ENCODE peak calls at places on chromosome 12, in ten cellular contexts. B is uterus; N is lung; R is thoracic aorta; Q is IMR-90; I is A549; K is heart right ventricle; V is MM.1S; P is heart left ventricle; X is CD4-positive, alpha-beta T cell. A is an unnamed sample.
A peak's percentile ranks its signal among the peaks of the same experiment; 100 is the strongest.

GRCh38 chr12:20596036-20596435 is 99.1 kb upstream of the SLCO1C1 start:
- DNase-seq in Q (no peak), V (no peak), B (no peak), N (no peak), R (no peak), I (no peak), X (no peak), K (no peak), P (no peak), A (no peak)

GRCh38 chr12:4388032-4388431 is 8.5 kb upstream of the FGF23 start:
- DNase-seq in B (no peak), I (no peak), X (no peak), Q (no peak), P (no peak), V (no peak), K (no peak), R (no peak), N (no peak), A (no peak)

GRCh38 chr12:25585021-25585523 is 32.0 kb upstream of the LMNTD1 start:
- DNase-seq in Q (peak; percentile 17), N (peak; percentile 42), B (peak; percentile 64), R (peak; percentile 8), P (peak; percentile 30), K (no peak), X (no peak), V (no peak), I (no peak), A (no peak)

GRCh38 chr12:120224304-120225199 is 23.6 kb upstream of the RPLP0 start:
- DNase-seq in R (no peak), N (peak; percentile 84), V (peak; percentile 38), I (no peak), P (peak; percentile 67), X (no peak), K (peak; percentile 52), Q (no peak), B (no peak), A (peak; percentile 85)

GRCh38 chr12:104303538-104304151 is at the start of gene EID3:
- DNase-seq in K (peak; percentile 93), Q (peak; percentile 73), I (peak; percentile 90), P (peak; percentile 93), X (peak; percentile 87), B (peak; percentile 86), N (peak; percentile 86), R (peak; percentile 57), V (no peak), A (peak; percentile 89)

GRCh38 chr12:106291342-106291741 is 11.2 kb upstream of the TCP11L2 start:
- DNase-seq in P (no peak), B (no peak), I (no peak), N (no peak), R (no peak), V (no peak), X (no peak), Q (no peak), K (no peak), A (no peak)

GRCh38 chr12:58313091-58313855 is 371.9 kb downstream of the ATP23 start:
- DNase-seq in Q (peak; percentile 88), B (no peak), K (no peak), P (no peak), X (no peak), I (no peak), V (no peak), R (no peak), N (no peak), A (no peak)

GRCh38 chr12:56590237-56590830 is 39.8 kb downstream of the BAZ2A start:
- DNase-seq in P (no peak), V (peak; percentile 34), B (no peak), N (no peak), X (no peak), Q (peak; percentile 17), I (peak; percentile 47), R (no peak), K (no peak), A (peak; percentile 29)

GRCh38 chr12:26808766-26809460 is 24.1 kb downstream of the ITPR2 start:
- DNase-seq in X (no peak), I (no peak), V (no peak), Q (no peak), N (no peak), R (no peak), P (no peak), K (no peak), B (no peak), A (no peak)

GRCh38 chr12:42918387-42918786 is 328.8 kb upstream of the PRICKLE1 start:
- DNase-seq in N (no peak), B (peak; percentile 27), V (no peak), I (no peak), K (no peak), X (no peak), Q (no peak), P (no peak), R (no peak), A (no peak)

GRCh38 chr12:43278268-43278832 is 273.7 kb downstream of the ADAMTS20 start:
- DNase-seq in K (no peak), V (peak; percentile 22), B (no peak), P (no peak), N (no peak), I (peak; percentile 19), R (no peak), Q (no peak), X (no peak), A (no peak)

GRCh38 chr12:68915055-68915454 is 17.9 kb downstream of the CPM start:
- DNase-seq in I (no peak), R (no peak), P (no peak), Q (peak; percentile 87), V (no peak), K (no peak), B (no peak), N (no peak), X (no peak), A (no peak)

GRCh38 chr12:57893460-57894353 is 47.2 kb upstream of the CTDSP2 start:
- DNase-seq in N (peak; percentile 84), I (no peak), X (no peak), K (peak; percentile 93), Q (peak; percentile 91), V (no peak), R (peak; percentile 74), B (peak; percentile 98), P (peak; percentile 96), A (peak; percentile 87)

GRCh38 chr12:3350432-3350831 is 140.6 kb upstream of the PRMT8 start:
- DNase-seq in K (no peak), I (no peak), V (no peak), Q (no peak), R (no peak), N (no peak), X (no peak), P (no peak), B (no peak), A (no peak)

GRCh38 chr12:130764475-130765185 is 48.5 kb upstream of the RIMBP2 start:
- DNase-seq in K (no peak), N (no peak), R (no peak), V (no peak), X (no peak), P (no peak), I (peak; percentile 76), Q (peak; percentile 33), B (no peak), A (no peak)

GRCh38 chr12:110647669-110648068 is 33.7 kb downstream of the TCTN1 start:
- DNase-seq in X (no peak), Q (no peak), P (no peak), R (no peak), I (no peak), N (no peak), B (no peak), V (peak; percentile 80), K (no peak), A (no peak)

GRCh38 chr12:56635539-56636117 is 5.5 kb upstream of the BAZ2A start:
- DNase-seq in X (no peak), R (no peak), I (peak; percentile 17), K (no peak), Q (no peak), V (peak; percentile 20), N (no peak), P (no peak), B (no peak), A (no peak)

GRCh38 chr12:53499261-53500118 is at the start of gene MAP3K12:
- DNase-seq in N (peak; percentile 64), B (peak; percentile 79), R (no peak), P (peak; percentile 78), Q (peak; percentile 47), X (peak; percentile 55), V (peak; percentile 56), K (peak; percentile 75), I (peak; percentile 72), A (peak; percentile 69)
- TF ChIP-seq CTCF in N (no peak), B (peak; percentile 10), R (peak; percentile 24), P (no peak), Q (no peak), X (no peak), V (no peak), K (no peak), I (peak; percentile 9), A (no peak)

DNA sequence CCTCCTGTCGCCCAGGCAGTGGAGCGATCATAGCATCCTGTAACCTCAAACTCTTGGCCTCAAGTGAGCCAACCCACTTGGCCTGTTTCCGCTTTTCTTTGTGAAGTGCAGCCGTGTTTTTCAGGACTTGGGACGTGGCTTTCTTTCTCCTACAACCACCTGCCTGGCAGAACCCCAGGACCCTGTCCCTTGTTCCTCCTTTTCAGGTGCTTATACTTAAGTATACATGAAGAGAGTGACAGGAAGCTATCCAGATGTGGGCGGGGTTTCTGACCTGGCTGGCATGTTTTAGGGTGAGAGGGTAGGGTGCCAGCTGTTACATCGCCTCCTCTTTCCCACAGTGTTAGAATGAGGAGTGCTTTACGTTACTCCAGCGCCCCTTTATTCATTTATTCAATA is 684 bp downstream of the ZNF140 start:
- DNase-seq in V (no peak), K (no peak), I (no peak), P (no peak), R (no peak), N (peak; percentile 31), B (peak; percentile 28), X (no peak), Q (no peak), A (no peak)
- H3K9me3 ChIP-seq in V (no peaks in the 10 kb centered on the region), K (peaks cover 53% of the 10 kb centered on the region), I (peaks cover 90% of the 10 kb centered on the region), P (peaks cover 58% of the 10 kb centered on the region), R (peaks cover 79% of the 10 kb centered on the region), N (peaks cover 33% of the 10 kb centered on the region), B (no peaks in the 10 kb centered on the region), X (peaks cover 83% of the 10 kb centered on the region), Q (peaks cover 49% of the 10 kb centered on the region), A (peaks cover 16% of the 10 kb centered on the region)

DNA sequence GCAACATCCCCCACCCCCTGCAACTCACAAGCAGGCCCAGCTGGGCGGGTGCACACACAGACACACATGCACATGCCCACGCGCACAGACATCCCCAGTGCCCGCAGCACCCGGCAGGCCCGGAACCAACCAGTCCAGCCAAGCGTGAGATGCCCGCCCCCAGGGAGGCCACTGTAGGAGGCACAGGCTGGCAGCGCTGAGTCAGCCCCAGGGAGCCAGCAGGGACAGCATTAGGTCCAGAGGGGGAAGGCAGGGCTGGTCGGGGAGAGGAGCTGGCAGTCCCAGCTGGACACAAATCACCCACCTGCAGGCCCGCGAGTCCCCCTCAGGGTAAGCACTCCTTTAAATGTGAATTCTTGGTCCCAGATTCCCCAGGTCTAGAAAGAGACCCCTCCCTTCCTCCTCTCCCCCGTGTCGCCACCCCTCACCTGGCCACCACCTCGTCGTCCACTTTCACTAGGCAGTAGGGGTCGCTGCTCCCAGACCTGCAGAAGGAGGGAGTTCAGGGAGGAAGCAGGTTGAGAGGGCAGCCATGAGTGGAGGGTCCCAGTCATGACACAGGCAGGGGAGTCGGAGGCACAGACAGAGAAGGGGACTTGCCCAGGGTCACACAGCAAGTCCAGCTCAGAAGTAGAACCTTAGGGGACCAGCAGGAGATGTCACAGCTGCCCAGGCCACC is 5.0 kb downstream of the RASAL1 start:
- DNase-seq in Q (no peak), I (peak; percentile 48), R (no peak), B (no peak), X (no peak), V (no peak), K (no peak), N (no peak), P (no peak), A (no peak)
- TF ChIP-seq CTCF in Q (no peak), I (peak; percentile 40), R (no peak), B (no peak), X (no peak), V (no peak), K (no peak), N (no peak), P (no peak), A (no peak)

GRCh38 chr12:29673346-29673745 is 110.4 kb downstream of the TMTC1 start:
- DNase-seq in N (no peak), V (no peak), P (no peak), Q (peak; percentile 71), K (no peak), X (no peak), I (no peak), B (no peak), R (no peak), A (no peak)
- H3K9me3 ChIP-seq in N (no peaks in the 10 kb centered on the region), V (no peaks in the 10 kb centered on the region), P (no peaks in the 10 kb centered on the region), Q (no peaks in the 10 kb centered on the region), K (no peaks in the 10 kb centered on the region), X (no peaks in the 10 kb centered on the region), I (no peaks in the 10 kb centered on the region), B (no peaks in the 10 kb centered on the region), R (no peaks in the 10 kb centered on the region), A (no peaks in the 10 kb centered on the region)

A was measured in colonic mucosa.